ENCODE peak calls at places on chromosome 3, in four cellular contexts. One of them, this sample, is unnamed.

GRCh38 chr3:113002676-113003075 is 11.9 kb downstream of the GTPBP8 start:
- DNase-seq in K562: no peak
- DNase-seq in A549: no peak
- DNase-seq in HepG2: no peak
- DNase-seq in this sample: no peak

GRCh38 chr3:61730058-61730457 is 168.7 kb downstream of the PTPRG start:
- DNase-seq in K562: no peak
- DNase-seq in HepG2: peak
- DNase-seq in A549: no peak
- DNase-seq in this sample: no peak

GRCh38 chr3:58924581-58924980 is 125.2 kb downstream of the CFAP20DC start:
- DNase-seq in HepG2: no peak
- DNase-seq in A549: no peak
- DNase-seq in K562: no peak
- DNase-seq in this sample: no peak

GRCh38 chr3:191376742-191377141 is 46.4 kb upstream of the UTS2B start:
- DNase-seq in K562: no peak
- DNase-seq in HepG2: no peak
- DNase-seq in A549: no peak
- DNase-seq in this sample: no peak

GRCh38 chr3:100740207-100740606 is 30.9 kb downstream of the TFG start:
- DNase-seq in K562: peak
- DNase-seq in A549: no peak
- DNase-seq in HepG2: no peak
- DNase-seq in this sample: no peak

GRCh38 chr3:196080997-196081833 is 675 bp downstream of the TFRC start:
- DNase-seq in K562: peak
- DNase-seq in A549: peak
- DNase-seq in HepG2: peak
- DNase-seq in this sample: peak

GRCh38 chr3:167684389-167684993 is 30.7 kb upstream of the WDR49 start:
- DNase-seq in K562: peak
- DNase-seq in A549: peak
- DNase-seq in HepG2: peak
- DNase-seq in this sample: peak

GRCh38 chr3:124351430-124352142 is 359.7 kb upstream of the ROPN1 start:
- DNase-seq in HepG2: peak
- DNase-seq in K562: peak
- DNase-seq in A549: peak
- DNase-seq in this sample: peak

GRCh38 chr3:127000792-127001191 is 17.9 kb downstream of the PLXNA1 start:
- DNase-seq in HepG2: no peak
- DNase-seq in A549: no peak
- DNase-seq in K562: no peak
- DNase-seq in this sample: no peak

DNA sequence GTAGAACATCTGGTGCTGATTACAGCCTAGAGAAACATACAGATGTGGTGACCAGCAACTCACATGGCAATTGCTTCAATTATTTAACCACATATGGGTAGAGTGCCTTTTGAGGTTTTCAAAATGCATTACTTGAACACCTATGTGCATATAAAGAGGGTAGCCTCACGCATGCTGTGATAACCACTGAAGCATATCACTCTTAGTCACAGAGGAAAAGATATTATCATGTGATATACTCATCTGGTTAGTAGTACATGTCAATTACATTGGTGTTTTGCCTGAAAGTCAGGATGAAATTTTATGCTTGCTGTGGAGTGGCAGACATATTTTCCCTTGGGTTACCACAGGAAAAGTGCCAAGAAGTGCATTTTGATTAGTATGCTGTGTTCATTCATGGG is 459.3 kb upstream of the AGTR1 start:
- DNase-seq in K562: no peak
- DNase-seq in A549: no peak
- DNase-seq in HepG2: no peak
- DNase-seq in this sample: no peak
- TF ChIP-seq NR3C1 in K562: no peak
- TF ChIP-seq NR3C1 in A549: no peak
- TF ChIP-seq NR3C1 in HepG2: no peak
- TF ChIP-seq NR3C1 in this sample: no peak

GRCh38 chr3:154943981-154944380 is 136.1 kb upstream of the MME start:
- DNase-seq in K562: no peak
- DNase-seq in HepG2: no peak
- DNase-seq in A549: no peak
- DNase-seq in this sample: no peak
- TF ChIP-seq NR3C1 in K562: no peak
- TF ChIP-seq NR3C1 in HepG2: no peak
- TF ChIP-seq NR3C1 in A549: no peak
- TF ChIP-seq NR3C1 in this sample: no peak

GRCh38 chr3:108396336-108396735 is 100.0 kb downstream of the HHLA2 start:
- DNase-seq in A549: no peak
- DNase-seq in HepG2: no peak
- DNase-seq in K562: no peak
- DNase-seq in this sample: no peak
- TF ChIP-seq NR3C1 in A549: no peak
- TF ChIP-seq NR3C1 in HepG2: no peak
- TF ChIP-seq NR3C1 in K562: no peak
- TF ChIP-seq NR3C1 in this sample: no peak

GRCh38 chr3:49199244-49199899 is 28.0 kb downstream of the KLHDC8B start:
- DNase-seq in K562: no peak
- DNase-seq in HepG2: no peak
- DNase-seq in A549: no peak
- DNase-seq in this sample: peak
- TF ChIP-seq NR3C1 in K562: no peak
- TF ChIP-seq NR3C1 in HepG2: no peak
- TF ChIP-seq NR3C1 in A549: no peak
- TF ChIP-seq NR3C1 in this sample: no peak

GRCh38 chr3:128353991-128354687 is 112.6 kb downstream of the DNAJB8 start:
- DNase-seq in A549: no peak
- DNase-seq in K562: peak
- DNase-seq in HepG2: peak
- DNase-seq in this sample: no peak
- TF ChIP-seq NR3C1 in A549: no peak
- TF ChIP-seq NR3C1 in K562: no peak
- TF ChIP-seq NR3C1 in HepG2: no peak
- TF ChIP-seq NR3C1 in this sample: no peak

GRCh38 chr3:132593950-132594328 is 3.1 kb upstream of the ACKR4 start:
- DNase-seq in A549: no peak
- DNase-seq in HepG2: no peak
- DNase-seq in K562: no peak
- DNase-seq in this sample: no peak
- TF ChIP-seq NR3C1 in A549: no peak
- TF ChIP-seq NR3C1 in HepG2: no peak
- TF ChIP-seq NR3C1 in K562: no peak
- TF ChIP-seq NR3C1 in this sample: no peak

GRCh38 chr3:103218793-103219192 is 784.0 kb downstream of the ZPLD1 start:
- DNase-seq in K562: no peak
- DNase-seq in A549: no peak
- DNase-seq in HepG2: no peak
- DNase-seq in this sample: no peak
- TF ChIP-seq NR3C1 in K562: no peak
- TF ChIP-seq NR3C1 in A549: no peak
- TF ChIP-seq NR3C1 in HepG2: no peak
- TF ChIP-seq NR3C1 in this sample: no peak

GRCh38 chr3:115709135-115709534 is 85.8 kb downstream of the GAP43 start:
- DNase-seq in A549: no peak
- DNase-seq in HepG2: no peak
- DNase-seq in K562: no peak
- DNase-seq in this sample: no peak

GRCh38 chr3:115702598-115702997 is 79.3 kb downstream of the GAP43 start:
- DNase-seq in A549: no peak
- DNase-seq in HepG2: no peak
- DNase-seq in K562: no peak
- DNase-seq in this sample: no peak

GRCh38 chr3:115708540-115708939 is 85.2 kb downstream of the GAP43 start:
- DNase-seq in A549: no peak
- DNase-seq in HepG2: no peak
- DNase-seq in K562: no peak
- DNase-seq in this sample: no peak

GRCh38 chr3:115706311-115706829 is 83.1 kb downstream of the GAP43 start:
- DNase-seq in A549: no peak
- DNase-seq in K562: no peak
- DNase-seq in HepG2: peak
- DNase-seq in this sample: no peak

DNA sequence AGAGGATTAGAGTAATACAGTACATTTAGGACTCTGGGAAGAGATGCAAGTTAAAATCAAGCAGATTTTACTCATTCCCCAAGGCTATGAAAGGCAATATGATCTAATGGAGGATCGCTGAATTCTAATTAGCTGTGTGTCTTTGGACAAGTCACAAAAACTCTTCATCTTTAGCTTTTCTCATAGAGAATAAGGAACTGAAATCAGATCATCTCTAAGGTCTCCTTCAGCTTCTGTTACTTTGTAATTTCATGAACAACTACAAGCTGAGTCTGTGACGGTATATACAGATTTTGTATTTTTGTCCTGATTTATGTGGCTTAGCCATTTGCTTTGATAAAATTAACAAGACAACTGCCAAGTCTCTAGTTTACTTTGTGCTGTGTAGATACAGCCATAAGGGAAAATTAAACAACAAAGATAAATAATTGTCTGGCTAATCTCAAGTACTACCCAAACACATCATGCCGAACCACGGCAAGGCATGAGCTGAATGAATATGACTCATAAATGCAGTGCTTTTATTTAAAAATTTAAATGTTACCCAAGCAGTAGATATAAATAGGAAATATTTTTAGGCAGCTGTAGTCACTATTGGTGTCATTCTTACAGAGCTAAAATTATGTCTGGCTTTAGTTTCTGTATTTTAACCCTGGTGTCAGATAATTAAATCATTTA is 81.5 kb downstream of the GAP43 start:
- DNase-seq in A549: no peak
- DNase-seq in K562: no peak
- DNase-seq in HepG2: no peak
- DNase-seq in this sample: no peak
- TF ChIP-seq NR3C1 in A549: no peak
- TF ChIP-seq NR3C1 in K562: no peak
- TF ChIP-seq NR3C1 in HepG2: no peak
- TF ChIP-seq NR3C1 in this sample: no peak

GRCh38 chr3:16632395-16632794 is 27.2 kb upstream of the DAZL start:
- DNase-seq in K562: no peak
- DNase-seq in HepG2: no peak
- DNase-seq in A549: no peak
- DNase-seq in this sample: no peak
- TF ChIP-seq NR3C1 in K562: no peak
- TF ChIP-seq NR3C1 in HepG2: no peak
- TF ChIP-seq NR3C1 in A549: no peak
- TF ChIP-seq NR3C1 in this sample: no peak

GRCh38 chr3:105365171-105365535 is 1.6 kb upstream of the ALCAM start:
- DNase-seq in HepG2: no peak
- DNase-seq in K562: no peak
- DNase-seq in A549: no peak
- DNase-seq in this sample: no peak
- TF ChIP-seq NR3C1 in HepG2: no peak
- TF ChIP-seq NR3C1 in K562: no peak
- TF ChIP-seq NR3C1 in A549: no peak
- TF ChIP-seq NR3C1 in this sample: no peak